ENCODE peak calls at places on chromosomes 7 and 10, in nine cellular contexts. One of them, this sample, is unnamed.

GRCh38 chr10:108673756-108674155 is 1249.6 kb downstream of the XPNPEP1 start:
- DNase-seq in posterior cingulate gyrus: no peak
- DNase-seq in mesenteric fat pad: no peak
- DNase-seq in Peyer's patch: no peak
- DNase-seq in HEK293T: no peak
- DNase-seq in activated CD4-positive, alpha-beta T cell treated with anti-CD3 and anti-CD28 coated beads, Interleukin-2, amount 50 U/mL, for 1 hour: no peak
- DNase-seq in stimulated activated CD4-positive, alpha-beta T cell treated with anti-CD3 and anti-CD28 coated beads, Interleukin-2, amount 100 ng/mL, for 48 hours: no peak
- DNase-seq in AG08396: no peak
- DNase-seq in activated effector memory CD4-positive, alpha-beta T cell treated with anti-CD3 and anti-CD28 coated beads, Interleukin-2, amount 50 U/mL, for 16 hours: no peak
- DNase-seq in this sample: no peak

GRCh38 chr10:5944389-5945202 is 32.7 kb downstream of the IL15RA start:
- DNase-seq in posterior cingulate gyrus: no peak
- DNase-seq in mesenteric fat pad: no peak
- DNase-seq in Peyer's patch: peak
- DNase-seq in HEK293T: no peak
- DNase-seq in activated CD4-positive, alpha-beta T cell treated with anti-CD3 and anti-CD28 coated beads, Interleukin-2, amount 50 U/mL, for 1 hour: no peak
- DNase-seq in stimulated activated CD4-positive, alpha-beta T cell treated with anti-CD3 and anti-CD28 coated beads, Interleukin-2, amount 100 ng/mL, for 48 hours: no peak
- DNase-seq in AG08396: peak
- DNase-seq in activated effector memory CD4-positive, alpha-beta T cell treated with anti-CD3 and anti-CD28 coated beads, Interleukin-2, amount 50 U/mL, for 16 hours: no peak
- DNase-seq in this sample: no peak

GRCh38 chr7:158783595-158783994 is 45.7 kb downstream of the ESYT2 start:
- DNase-seq in posterior cingulate gyrus: no peak
- DNase-seq in mesenteric fat pad: no peak
- DNase-seq in Peyer's patch: no peak
- DNase-seq in HEK293T: no peak
- DNase-seq in activated CD4-positive, alpha-beta T cell treated with anti-CD3 and anti-CD28 coated beads, Interleukin-2, amount 50 U/mL, for 1 hour: peak
- DNase-seq in stimulated activated CD4-positive, alpha-beta T cell treated with anti-CD3 and anti-CD28 coated beads, Interleukin-2, amount 100 ng/mL, for 48 hours: no peak
- DNase-seq in AG08396: no peak
- DNase-seq in activated effector memory CD4-positive, alpha-beta T cell treated with anti-CD3 and anti-CD28 coated beads, Interleukin-2, amount 50 U/mL, for 16 hours: no peak
- DNase-seq in this sample: no peak

GRCh38 chr7:100157334-100158228 is 942 bp downstream of the TRAPPC14 start:
- DNase-seq in posterior cingulate gyrus: no peak
- DNase-seq in mesenteric fat pad: no peak
- DNase-seq in Peyer's patch: no peak
- DNase-seq in HEK293T: peak
- DNase-seq in activated CD4-positive, alpha-beta T cell treated with anti-CD3 and anti-CD28 coated beads, Interleukin-2, amount 50 U/mL, for 1 hour: no peak
- DNase-seq in stimulated activated CD4-positive, alpha-beta T cell treated with anti-CD3 and anti-CD28 coated beads, Interleukin-2, amount 100 ng/mL, for 48 hours: no peak
- DNase-seq in AG08396: peak
- DNase-seq in activated effector memory CD4-positive, alpha-beta T cell treated with anti-CD3 and anti-CD28 coated beads, Interleukin-2, amount 50 U/mL, for 16 hours: no peak
- DNase-seq in this sample: peak

GRCh38 chr7:138854115-138854645 is 56.2 kb upstream of the ATP6V0A4 start:
- DNase-seq in posterior cingulate gyrus: no peak
- DNase-seq in mesenteric fat pad: no peak
- DNase-seq in Peyer's patch: no peak
- DNase-seq in HEK293T: no peak
- DNase-seq in activated CD4-positive, alpha-beta T cell treated with anti-CD3 and anti-CD28 coated beads, Interleukin-2, amount 50 U/mL, for 1 hour: no peak
- DNase-seq in stimulated activated CD4-positive, alpha-beta T cell treated with anti-CD3 and anti-CD28 coated beads, Interleukin-2, amount 100 ng/mL, for 48 hours: no peak
- DNase-seq in AG08396: no peak
- DNase-seq in activated effector memory CD4-positive, alpha-beta T cell treated with anti-CD3 and anti-CD28 coated beads, Interleukin-2, amount 50 U/mL, for 16 hours: no peak
- DNase-seq in this sample: no peak

GRCh38 chr7:155576900-155577508 is 30.6 kb upstream of the CNPY1 start:
- DNase-seq in posterior cingulate gyrus: no peak
- DNase-seq in mesenteric fat pad: peak
- DNase-seq in Peyer's patch: no peak
- DNase-seq in HEK293T: no peak
- DNase-seq in activated CD4-positive, alpha-beta T cell treated with anti-CD3 and anti-CD28 coated beads, Interleukin-2, amount 50 U/mL, for 1 hour: no peak
- DNase-seq in stimulated activated CD4-positive, alpha-beta T cell treated with anti-CD3 and anti-CD28 coated beads, Interleukin-2, amount 100 ng/mL, for 48 hours: no peak
- DNase-seq in AG08396: no peak
- DNase-seq in activated effector memory CD4-positive, alpha-beta T cell treated with anti-CD3 and anti-CD28 coated beads, Interleukin-2, amount 50 U/mL, for 16 hours: peak
- DNase-seq in this sample: no peak

GRCh38 chr10:84267503-84268126 is 22.8 kb downstream of the RGR start:
- DNase-seq in posterior cingulate gyrus: peak
- DNase-seq in mesenteric fat pad: no peak
- DNase-seq in Peyer's patch: no peak
- DNase-seq in HEK293T: peak
- DNase-seq in activated CD4-positive, alpha-beta T cell treated with anti-CD3 and anti-CD28 coated beads, Interleukin-2, amount 50 U/mL, for 1 hour: peak
- DNase-seq in stimulated activated CD4-positive, alpha-beta T cell treated with anti-CD3 and anti-CD28 coated beads, Interleukin-2, amount 100 ng/mL, for 48 hours: peak
- DNase-seq in AG08396: peak
- DNase-seq in activated effector memory CD4-positive, alpha-beta T cell treated with anti-CD3 and anti-CD28 coated beads, Interleukin-2, amount 50 U/mL, for 16 hours: peak
- DNase-seq in this sample: no peak

GRCh38 chr7:139532636-139533035 is 9.2 kb downstream of the CLEC2L start:
- DNase-seq in posterior cingulate gyrus: no peak
- DNase-seq in mesenteric fat pad: no peak
- DNase-seq in Peyer's patch: no peak
- DNase-seq in HEK293T: no peak
- DNase-seq in activated CD4-positive, alpha-beta T cell treated with anti-CD3 and anti-CD28 coated beads, Interleukin-2, amount 50 U/mL, for 1 hour: no peak
- DNase-seq in stimulated activated CD4-positive, alpha-beta T cell treated with anti-CD3 and anti-CD28 coated beads, Interleukin-2, amount 100 ng/mL, for 48 hours: no peak
- DNase-seq in AG08396: no peak
- DNase-seq in activated effector memory CD4-positive, alpha-beta T cell treated with anti-CD3 and anti-CD28 coated beads, Interleukin-2, amount 50 U/mL, for 16 hours: no peak
- DNase-seq in this sample: no peak

GRCh38 chr7:15555385-15555859 is 6.4 kb downstream of the AGMO start:
- DNase-seq in posterior cingulate gyrus: no peak
- DNase-seq in mesenteric fat pad: no peak
- DNase-seq in Peyer's patch: no peak
- DNase-seq in HEK293T: no peak
- DNase-seq in activated CD4-positive, alpha-beta T cell treated with anti-CD3 and anti-CD28 coated beads, Interleukin-2, amount 50 U/mL, for 1 hour: no peak
- DNase-seq in stimulated activated CD4-positive, alpha-beta T cell treated with anti-CD3 and anti-CD28 coated beads, Interleukin-2, amount 100 ng/mL, for 48 hours: no peak
- DNase-seq in AG08396: no peak
- DNase-seq in activated effector memory CD4-positive, alpha-beta T cell treated with anti-CD3 and anti-CD28 coated beads, Interleukin-2, amount 50 U/mL, for 16 hours: no peak
- DNase-seq in this sample: no peak

GRCh38 chr7:68547794-68548193 is 1050.5 kb upstream of the AUTS2 start:
- DNase-seq in posterior cingulate gyrus: no peak
- DNase-seq in mesenteric fat pad: no peak
- DNase-seq in Peyer's patch: no peak
- DNase-seq in HEK293T: no peak
- DNase-seq in activated CD4-positive, alpha-beta T cell treated with anti-CD3 and anti-CD28 coated beads, Interleukin-2, amount 50 U/mL, for 1 hour: no peak
- DNase-seq in stimulated activated CD4-positive, alpha-beta T cell treated with anti-CD3 and anti-CD28 coated beads, Interleukin-2, amount 100 ng/mL, for 48 hours: no peak
- DNase-seq in AG08396: no peak
- DNase-seq in activated effector memory CD4-positive, alpha-beta T cell treated with anti-CD3 and anti-CD28 coated beads, Interleukin-2, amount 50 U/mL, for 16 hours: no peak
- DNase-seq in this sample: no peak

GRCh38 chr7:49023345-49024330 is 99.3 kb downstream of the CDC14C start:
- DNase-seq in posterior cingulate gyrus: no peak
- DNase-seq in mesenteric fat pad: no peak
- DNase-seq in Peyer's patch: no peak
- DNase-seq in HEK293T: no peak
- DNase-seq in activated CD4-positive, alpha-beta T cell treated with anti-CD3 and anti-CD28 coated beads, Interleukin-2, amount 50 U/mL, for 1 hour: no peak
- DNase-seq in stimulated activated CD4-positive, alpha-beta T cell treated with anti-CD3 and anti-CD28 coated beads, Interleukin-2, amount 100 ng/mL, for 48 hours: no peak
- DNase-seq in AG08396: no peak
- DNase-seq in activated effector memory CD4-positive, alpha-beta T cell treated with anti-CD3 and anti-CD28 coated beads, Interleukin-2, amount 50 U/mL, for 16 hours: no peak
- DNase-seq in this sample: no peak

GRCh38 chr10:82089327-82089726 is 214.3 kb downstream of the NRG3 start:
- DNase-seq in posterior cingulate gyrus: no peak
- DNase-seq in mesenteric fat pad: no peak
- DNase-seq in Peyer's patch: no peak
- DNase-seq in HEK293T: no peak
- DNase-seq in activated CD4-positive, alpha-beta T cell treated with anti-CD3 and anti-CD28 coated beads, Interleukin-2, amount 50 U/mL, for 1 hour: no peak
- DNase-seq in stimulated activated CD4-positive, alpha-beta T cell treated with anti-CD3 and anti-CD28 coated beads, Interleukin-2, amount 100 ng/mL, for 48 hours: no peak
- DNase-seq in AG08396: no peak
- DNase-seq in activated effector memory CD4-positive, alpha-beta T cell treated with anti-CD3 and anti-CD28 coated beads, Interleukin-2, amount 50 U/mL, for 16 hours: no peak
- DNase-seq in this sample: no peak

GRCh38 chr10:7544203-7544602 is 122.6 kb downstream of the ITIH5 start:
- DNase-seq in posterior cingulate gyrus: no peak
- DNase-seq in mesenteric fat pad: no peak
- DNase-seq in Peyer's patch: no peak
- DNase-seq in HEK293T: no peak
- DNase-seq in activated CD4-positive, alpha-beta T cell treated with anti-CD3 and anti-CD28 coated beads, Interleukin-2, amount 50 U/mL, for 1 hour: no peak
- DNase-seq in stimulated activated CD4-positive, alpha-beta T cell treated with anti-CD3 and anti-CD28 coated beads, Interleukin-2, amount 100 ng/mL, for 48 hours: no peak
- DNase-seq in AG08396: no peak
- DNase-seq in activated effector memory CD4-positive, alpha-beta T cell treated with anti-CD3 and anti-CD28 coated beads, Interleukin-2, amount 50 U/mL, for 16 hours: no peak
- DNase-seq in this sample: no peak

GRCh38 chr10:61836888-61837747 is 64.4 kb upstream of the ARID5B start:
- DNase-seq in posterior cingulate gyrus: no peak
- DNase-seq in mesenteric fat pad: no peak
- DNase-seq in Peyer's patch: no peak
- DNase-seq in HEK293T: no peak
- DNase-seq in activated CD4-positive, alpha-beta T cell treated with anti-CD3 and anti-CD28 coated beads, Interleukin-2, amount 50 U/mL, for 1 hour: no peak
- DNase-seq in stimulated activated CD4-positive, alpha-beta T cell treated with anti-CD3 and anti-CD28 coated beads, Interleukin-2, amount 100 ng/mL, for 48 hours: no peak
- DNase-seq in AG08396: peak
- DNase-seq in activated effector memory CD4-positive, alpha-beta T cell treated with anti-CD3 and anti-CD28 coated beads, Interleukin-2, amount 50 U/mL, for 16 hours: no peak
- DNase-seq in this sample: no peak

GRCh38 chr7:129950191-129950940 is 2.4 kb downstream of the UBE2H start:
- DNase-seq in posterior cingulate gyrus: no peak
- DNase-seq in mesenteric fat pad: no peak
- DNase-seq in Peyer's patch: no peak
- DNase-seq in HEK293T: no peak
- DNase-seq in activated CD4-positive, alpha-beta T cell treated with anti-CD3 and anti-CD28 coated beads, Interleukin-2, amount 50 U/mL, for 1 hour: no peak
- DNase-seq in stimulated activated CD4-positive, alpha-beta T cell treated with anti-CD3 and anti-CD28 coated beads, Interleukin-2, amount 100 ng/mL, for 48 hours: no peak
- DNase-seq in AG08396: no peak
- DNase-seq in activated effector memory CD4-positive, alpha-beta T cell treated with anti-CD3 and anti-CD28 coated beads, Interleukin-2, amount 50 U/mL, for 16 hours: no peak
- DNase-seq in this sample: no peak

GRCh38 chr10:131260031-131260430 is 51.5 kb downstream of the TCERG1L start:
- DNase-seq in posterior cingulate gyrus: no peak
- DNase-seq in mesenteric fat pad: peak
- DNase-seq in Peyer's patch: no peak
- DNase-seq in HEK293T: no peak
- DNase-seq in activated CD4-positive, alpha-beta T cell treated with anti-CD3 and anti-CD28 coated beads, Interleukin-2, amount 50 U/mL, for 1 hour: no peak
- DNase-seq in stimulated activated CD4-positive, alpha-beta T cell treated with anti-CD3 and anti-CD28 coated beads, Interleukin-2, amount 100 ng/mL, for 48 hours: no peak
- DNase-seq in AG08396: no peak
- DNase-seq in activated effector memory CD4-positive, alpha-beta T cell treated with anti-CD3 and anti-CD28 coated beads, Interleukin-2, amount 50 U/mL, for 16 hours: no peak
- DNase-seq in this sample: no peak

GRCh38 chr7:158244873-158245723 is 342.5 kb downstream of the PTPRN2 start:
- DNase-seq in posterior cingulate gyrus: no peak
- DNase-seq in mesenteric fat pad: peak
- DNase-seq in Peyer's patch: no peak
- DNase-seq in HEK293T: no peak
- DNase-seq in activated CD4-positive, alpha-beta T cell treated with anti-CD3 and anti-CD28 coated beads, Interleukin-2, amount 50 U/mL, for 1 hour: no peak
- DNase-seq in stimulated activated CD4-positive, alpha-beta T cell treated with anti-CD3 and anti-CD28 coated beads, Interleukin-2, amount 100 ng/mL, for 48 hours: no peak
- DNase-seq in AG08396: no peak
- DNase-seq in activated effector memory CD4-positive, alpha-beta T cell treated with anti-CD3 and anti-CD28 coated beads, Interleukin-2, amount 50 U/mL, for 16 hours: peak
- DNase-seq in this sample: no peak

GRCh38 chr10:25745976-25746375 is 188.1 kb upstream of the MYO3A start:
- DNase-seq in posterior cingulate gyrus: no peak
- DNase-seq in mesenteric fat pad: no peak
- DNase-seq in Peyer's patch: no peak
- DNase-seq in HEK293T: no peak
- DNase-seq in activated CD4-positive, alpha-beta T cell treated with anti-CD3 and anti-CD28 coated beads, Interleukin-2, amount 50 U/mL, for 1 hour: no peak
- DNase-seq in stimulated activated CD4-positive, alpha-beta T cell treated with anti-CD3 and anti-CD28 coated beads, Interleukin-2, amount 100 ng/mL, for 48 hours: no peak
- DNase-seq in AG08396: no peak
- DNase-seq in activated effector memory CD4-positive, alpha-beta T cell treated with anti-CD3 and anti-CD28 coated beads, Interleukin-2, amount 50 U/mL, for 16 hours: no peak
- DNase-seq in this sample: no peak

GRCh38 chr10:127145173-127145572 is 51.2 kb downstream of the INSYN2A start:
- DNase-seq in posterior cingulate gyrus: no peak
- DNase-seq in mesenteric fat pad: no peak
- DNase-seq in Peyer's patch: no peak
- DNase-seq in HEK293T: no peak
- DNase-seq in activated CD4-positive, alpha-beta T cell treated with anti-CD3 and anti-CD28 coated beads, Interleukin-2, amount 50 U/mL, for 1 hour: no peak
- DNase-seq in stimulated activated CD4-positive, alpha-beta T cell treated with anti-CD3 and anti-CD28 coated beads, Interleukin-2, amount 100 ng/mL, for 48 hours: no peak
- DNase-seq in AG08396: peak
- DNase-seq in activated effector memory CD4-positive, alpha-beta T cell treated with anti-CD3 and anti-CD28 coated beads, Interleukin-2, amount 50 U/mL, for 16 hours: no peak
- DNase-seq in this sample: no peak

GRCh38 chr7:87876759-87877234 is 504 bp downstream of the DBF4 start:
- DNase-seq in posterior cingulate gyrus: peak
- DNase-seq in mesenteric fat pad: no peak
- DNase-seq in Peyer's patch: peak
- DNase-seq in HEK293T: peak
- DNase-seq in activated CD4-positive, alpha-beta T cell treated with anti-CD3 and anti-CD28 coated beads, Interleukin-2, amount 50 U/mL, for 1 hour: peak
- DNase-seq in stimulated activated CD4-positive, alpha-beta T cell treated with anti-CD3 and anti-CD28 coated beads, Interleukin-2, amount 100 ng/mL, for 48 hours: peak
- DNase-seq in AG08396: peak
- DNase-seq in activated effector memory CD4-positive, alpha-beta T cell treated with anti-CD3 and anti-CD28 coated beads, Interleukin-2, amount 50 U/mL, for 16 hours: peak
- DNase-seq in this sample: peak

GRCh38 chr10:102644066-102644645 is at the start of gene TRIM8:
- DNase-seq in posterior cingulate gyrus: no peak
- DNase-seq in mesenteric fat pad: no peak
- DNase-seq in Peyer's patch: peak
- DNase-seq in HEK293T: peak
- DNase-seq in activated CD4-positive, alpha-beta T cell treated with anti-CD3 and anti-CD28 coated beads, Interleukin-2, amount 50 U/mL, for 1 hour: peak
- DNase-seq in stimulated activated CD4-positive, alpha-beta T cell treated with anti-CD3 and anti-CD28 coated beads, Interleukin-2, amount 100 ng/mL, for 48 hours: peak
- DNase-seq in AG08396: peak
- DNase-seq in activated effector memory CD4-positive, alpha-beta T cell treated with anti-CD3 and anti-CD28 coated beads, Interleukin-2, amount 50 U/mL, for 16 hours: peak
- DNase-seq in this sample: no peak

GRCh38 chr10:79627075-79627474 is 16.3 kb downstream of the SFTPA1 start:
- DNase-seq in posterior cingulate gyrus: no peak
- DNase-seq in mesenteric fat pad: no peak
- DNase-seq in Peyer's patch: no peak
- DNase-seq in HEK293T: no peak
- DNase-seq in activated CD4-positive, alpha-beta T cell treated with anti-CD3 and anti-CD28 coated beads, Interleukin-2, amount 50 U/mL, for 1 hour: no peak
- DNase-seq in stimulated activated CD4-positive, alpha-beta T cell treated with anti-CD3 and anti-CD28 coated beads, Interleukin-2, amount 100 ng/mL, for 48 hours: no peak
- DNase-seq in AG08396: no peak
- DNase-seq in activated effector memory CD4-positive, alpha-beta T cell treated with anti-CD3 and anti-CD28 coated beads, Interleukin-2, amount 50 U/mL, for 16 hours: no peak
- DNase-seq in this sample: no peak

GRCh38 chr7:130008941-130009847 is 42.0 kb downstream of the ZC3HC1 start:
- DNase-seq in posterior cingulate gyrus: no peak
- DNase-seq in mesenteric fat pad: no peak
- DNase-seq in Peyer's patch: no peak
- DNase-seq in HEK293T: no peak
- DNase-seq in activated CD4-positive, alpha-beta T cell treated with anti-CD3 and anti-CD28 coated beads, Interleukin-2, amount 50 U/mL, for 1 hour: no peak
- DNase-seq in stimulated activated CD4-positive, alpha-beta T cell treated with anti-CD3 and anti-CD28 coated beads, Interleukin-2, amount 100 ng/mL, for 48 hours: no peak
- DNase-seq in AG08396: no peak
- DNase-seq in activated effector memory CD4-positive, alpha-beta T cell treated with anti-CD3 and anti-CD28 coated beads, Interleukin-2, amount 50 U/mL, for 16 hours: no peak
- DNase-seq in this sample: no peak

GRCh38 chr7:122132341-122132740 is 11.7 kb downstream of the AASS start:
- DNase-seq in posterior cingulate gyrus: no peak
- DNase-seq in mesenteric fat pad: no peak
- DNase-seq in Peyer's patch: no peak
- DNase-seq in HEK293T: no peak
- DNase-seq in activated CD4-positive, alpha-beta T cell treated with anti-CD3 and anti-CD28 coated beads, Interleukin-2, amount 50 U/mL, for 1 hour: no peak
- DNase-seq in stimulated activated CD4-positive, alpha-beta T cell treated with anti-CD3 and anti-CD28 coated beads, Interleukin-2, amount 100 ng/mL, for 48 hours: no peak
- DNase-seq in AG08396: peak
- DNase-seq in activated effector memory CD4-positive, alpha-beta T cell treated with anti-CD3 and anti-CD28 coated beads, Interleukin-2, amount 50 U/mL, for 16 hours: no peak
- DNase-seq in this sample: no peak

GRCh38 chr7:3029138-3029537 is 14.5 kb downstream of the CARD11 start:
- DNase-seq in posterior cingulate gyrus: no peak
- DNase-seq in mesenteric fat pad: peak
- DNase-seq in Peyer's patch: no peak
- DNase-seq in HEK293T: no peak
- DNase-seq in activated CD4-positive, alpha-beta T cell treated with anti-CD3 and anti-CD28 coated beads, Interleukin-2, amount 50 U/mL, for 1 hour: no peak
- DNase-seq in stimulated activated CD4-positive, alpha-beta T cell treated with anti-CD3 and anti-CD28 coated beads, Interleukin-2, amount 100 ng/mL, for 48 hours: no peak
- DNase-seq in AG08396: no peak
- DNase-seq in activated effector memory CD4-positive, alpha-beta T cell treated with anti-CD3 and anti-CD28 coated beads, Interleukin-2, amount 50 U/mL, for 16 hours: no peak
- DNase-seq in this sample: no peak

This sample was measured in CD14-positive monocyte.